ENCODE peak calls at places on chromosomes 12 and 14, in five cellular contexts. One of them, this sample, is unnamed.

GRCh38 chr14:105398726-105399440 is 545 bp downstream of the TEX22 start:
- DNase-seq in A549: peak; percentile 46
- DNase-seq in endothelial cell of umbilical vein: peak; percentile 71
- DNase-seq in K562: peak; percentile 42
- DNase-seq in SK-N-SH: peak; percentile 90
- DNase-seq in this sample: peak; percentile 87

GRCh38 chr12:41645624-41646023 is 457.5 kb downstream of the PDZRN4 start:
- DNase-seq in SK-N-SH: no peak
- DNase-seq in A549: no peak
- DNase-seq in endothelial cell of umbilical vein: no peak
- DNase-seq in K562: no peak
- DNase-seq in this sample: no peak

GRCh38 chr12:34350092-34351041 is 328.1 kb downstream of the ALG10 start:
- DNase-seq in K562: peak; percentile 52
- DNase-seq in endothelial cell of umbilical vein: no peak
- DNase-seq in SK-N-SH: no peak
- DNase-seq in A549: peak; percentile 44
- DNase-seq in this sample: no peak

GRCh38 chr12:106345739-106346138 is 11.8 kb upstream of the POLR3B start:
- DNase-seq in K562: peak; percentile 60
- DNase-seq in SK-N-SH: peak; percentile 25
- DNase-seq in endothelial cell of umbilical vein: peak; percentile 67
- DNase-seq in A549: peak; percentile 87
- DNase-seq in this sample: peak; percentile 62

GRCh38 chr14:100737526-100737925 is 10.8 kb downstream of the DLK1 start:
- DNase-seq in K562: no peak
- DNase-seq in A549: no peak
- DNase-seq in endothelial cell of umbilical vein: no peak
- DNase-seq in SK-N-SH: peak; percentile 37
- DNase-seq in this sample: no peak

GRCh38 chr14:26290007-26290530 is 307.8 kb downstream of the NOVA1 start:
- DNase-seq in A549: no peak
- DNase-seq in SK-N-SH: no peak
- DNase-seq in endothelial cell of umbilical vein: no peak
- DNase-seq in K562: no peak
- DNase-seq in this sample: no peak

GRCh38 chr12:76848132-76848531 is 30.7 kb downstream of the CSRP2 start:
- DNase-seq in endothelial cell of umbilical vein: no peak
- DNase-seq in A549: no peak
- DNase-seq in SK-N-SH: no peak
- DNase-seq in K562: no peak
- DNase-seq in this sample: no peak

GRCh38 chr14:75470238-75470797 is 42.5 kb downstream of the JDP2 start:
- DNase-seq in A549: no peak
- DNase-seq in K562: no peak
- DNase-seq in SK-N-SH: no peak
- DNase-seq in endothelial cell of umbilical vein: no peak
- DNase-seq in this sample: no peak

GRCh38 chr12:91986084-91986483 is 159.6 kb downstream of the BTG1 start:
- DNase-seq in endothelial cell of umbilical vein: peak; percentile 55
- DNase-seq in SK-N-SH: no peak
- DNase-seq in K562: no peak
- DNase-seq in A549: peak; percentile 39
- DNase-seq in this sample: no peak

GRCh38 chr12:78797201-78797931 is 67.2 kb upstream of the SYT1 start:
- DNase-seq in A549: no peak
- DNase-seq in endothelial cell of umbilical vein: no peak
- DNase-seq in K562: no peak
- DNase-seq in SK-N-SH: no peak
- DNase-seq in this sample: no peak

GRCh38 chr12:121996945-121997612 is 24.6 kb upstream of the BCL7A start:
- DNase-seq in K562: no peak
- DNase-seq in A549: no peak
- DNase-seq in SK-N-SH: no peak
- DNase-seq in endothelial cell of umbilical vein: no peak
- DNase-seq in this sample: no peak

GRCh38 chr12:3658327-3659163 is 94.4 kb downstream of the CRACR2A start:
- DNase-seq in A549: no peak
- DNase-seq in endothelial cell of umbilical vein: peak; percentile 20
- DNase-seq in K562: peak; percentile 40
- DNase-seq in SK-N-SH: no peak
- DNase-seq in this sample: peak; percentile 49

GRCh38 chr12:19074700-19075099 is 54.8 kb upstream of the PLEKHA5 start:
- DNase-seq in endothelial cell of umbilical vein: no peak
- DNase-seq in SK-N-SH: no peak
- DNase-seq in A549: no peak
- DNase-seq in K562: no peak
- DNase-seq in this sample: no peak

GRCh38 chr12:66062280-66062605 is 68.3 kb downstream of the LLPH start:
- DNase-seq in A549: no peak
- DNase-seq in SK-N-SH: no peak
- DNase-seq in endothelial cell of umbilical vein: no peak
- DNase-seq in K562: no peak
- DNase-seq in this sample: no peak
- H3K4me3 ChIP-seq in A549: no peak overlapping the region
- H3K4me3 ChIP-seq in SK-N-SH: no peak overlapping the region
- H3K4me3 ChIP-seq in endothelial cell of umbilical vein: no peak overlapping the region
- H3K4me3 ChIP-seq in K562: no peak overlapping the region
- H3K4me3 ChIP-seq in this sample: no peak overlapping the region

DNA sequence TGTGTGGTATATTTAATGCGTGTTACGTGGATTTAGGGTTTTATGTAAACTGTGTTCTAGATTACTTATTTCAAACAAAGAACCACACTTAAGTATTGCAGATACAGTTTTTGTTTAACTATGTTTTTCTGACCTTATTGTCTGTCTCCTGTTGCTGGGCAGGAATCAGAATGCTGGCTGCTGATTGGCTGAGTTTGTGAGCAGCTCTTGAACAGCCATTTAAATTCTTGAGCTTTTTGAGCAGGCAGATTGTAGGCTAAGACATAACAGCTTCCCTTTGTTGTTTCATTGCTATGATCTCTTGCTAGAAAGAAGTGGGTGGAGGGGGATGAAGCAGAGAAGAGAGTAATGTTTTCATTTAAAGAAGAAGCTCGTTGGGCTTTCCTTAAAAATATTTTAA is 52.2 kb downstream of the ATF7IP start:
- DNase-seq in SK-N-SH: peak; percentile 46
- DNase-seq in K562: peak; percentile 24
- DNase-seq in A549: peak; percentile 55
- DNase-seq in endothelial cell of umbilical vein: peak; percentile 96
- DNase-seq in this sample: peak; percentile 49
- TF ChIP-seq MAX in SK-N-SH: no peak
- TF ChIP-seq MAX in K562: no peak
- TF ChIP-seq MAX in A549: no peak
- TF ChIP-seq MAX in endothelial cell of umbilical vein: no peak
- TF ChIP-seq MAX in this sample: no peak

GRCh38 chr14:24137529-24138395 is 1.8 kb downstream of the PSME1 start:
- DNase-seq in A549: no peak
- DNase-seq in K562: no peak
- DNase-seq in endothelial cell of umbilical vein: no peak
- DNase-seq in SK-N-SH: no peak
- DNase-seq in this sample: no peak
- H3K4me3 ChIP-seq in A549: no peak overlapping the region
- H3K4me3 ChIP-seq in K562: no peak overlapping the region
- H3K4me3 ChIP-seq in endothelial cell of umbilical vein: no peak overlapping the region
- H3K4me3 ChIP-seq in SK-N-SH: peak overlapping the region; percentile 82
- H3K4me3 ChIP-seq in this sample: peak overlapping the region; percentile 16

GRCh38 chr14:103527408-103528157 is 1.4 kb upstream of the TRMT61A start:
- DNase-seq in A549: no peak
- DNase-seq in endothelial cell of umbilical vein: no peak
- DNase-seq in SK-N-SH: no peak
- DNase-seq in K562: no peak
- DNase-seq in this sample: peak; percentile 89
- TF ChIP-seq MAX in A549: no peak
- TF ChIP-seq MAX in endothelial cell of umbilical vein: no peak
- TF ChIP-seq MAX in SK-N-SH: no peak
- TF ChIP-seq MAX in K562: no peak
- TF ChIP-seq MAX in this sample: no peak

GRCh38 chr12:10213168-10214130 is 772 bp downstream of the GABARAPL1 start:
- DNase-seq in A549: peak; percentile 73
- DNase-seq in K562: peak; percentile 80
- DNase-seq in endothelial cell of umbilical vein: peak; percentile 72
- DNase-seq in SK-N-SH: peak; percentile 68
- DNase-seq in this sample: peak; percentile 95

GRCh38 chr12:10215451-10215850 is 2.8 kb downstream of the GABARAPL1 start:
- DNase-seq in K562: peak; percentile 28
- DNase-seq in endothelial cell of umbilical vein: no peak
- DNase-seq in SK-N-SH: no peak
- DNase-seq in A549: no peak
- DNase-seq in this sample: no peak

GRCh38 chr12:10214131-10214876 is 1.6 kb downstream of the GABARAPL1 start:
- DNase-seq in K562: peak; percentile 6
- DNase-seq in endothelial cell of umbilical vein: peak; percentile 67
- DNase-seq in A549: no peak
- DNase-seq in SK-N-SH: no peak
- DNase-seq in this sample: no peak

GRCh38 chr12:10212623-10213131 is at the start of gene GABARAPL1:
- DNase-seq in A549: peak; percentile 84
- DNase-seq in endothelial cell of umbilical vein: no peak
- DNase-seq in K562: peak; percentile 74
- DNase-seq in SK-N-SH: peak; percentile 91
- DNase-seq in this sample: peak; percentile 84

GRCh38 chr12:10214877-10215267 is 2.2 kb downstream of the GABARAPL1 start:
- DNase-seq in endothelial cell of umbilical vein: no peak
- DNase-seq in SK-N-SH: no peak
- DNase-seq in A549: no peak
- DNase-seq in K562: peak; percentile 43
- DNase-seq in this sample: no peak
- H3K4me3 ChIP-seq in endothelial cell of umbilical vein: peak overlapping the region; percentile 93
- H3K4me3 ChIP-seq in SK-N-SH: no peak overlapping the region
- H3K4me3 ChIP-seq in A549: no peak overlapping the region
- H3K4me3 ChIP-seq in K562: peak overlapping the region; percentile 81
- H3K4me3 ChIP-seq in this sample: peak overlapping the region; percentile 91

GRCh38 chr14:22255042-22255441 is 334.0 kb downstream of the DAD1 start:
- DNase-seq in endothelial cell of umbilical vein: no peak
- DNase-seq in SK-N-SH: no peak
- DNase-seq in K562: no peak
- DNase-seq in A549: no peak
- DNase-seq in this sample: no peak

GRCh38 chr14:22252591-22253178 is 336.3 kb downstream of the DAD1 start:
- DNase-seq in endothelial cell of umbilical vein: no peak
- DNase-seq in A549: no peak
- DNase-seq in K562: no peak
- DNase-seq in SK-N-SH: no peak
- DNase-seq in this sample: no peak

GRCh38 chr14:22249775-22250174 is 339.2 kb downstream of the DAD1 start:
- DNase-seq in A549: no peak
- DNase-seq in SK-N-SH: no peak
- DNase-seq in endothelial cell of umbilical vein: no peak
- DNase-seq in K562: no peak
- DNase-seq in this sample: no peak

DNA sequence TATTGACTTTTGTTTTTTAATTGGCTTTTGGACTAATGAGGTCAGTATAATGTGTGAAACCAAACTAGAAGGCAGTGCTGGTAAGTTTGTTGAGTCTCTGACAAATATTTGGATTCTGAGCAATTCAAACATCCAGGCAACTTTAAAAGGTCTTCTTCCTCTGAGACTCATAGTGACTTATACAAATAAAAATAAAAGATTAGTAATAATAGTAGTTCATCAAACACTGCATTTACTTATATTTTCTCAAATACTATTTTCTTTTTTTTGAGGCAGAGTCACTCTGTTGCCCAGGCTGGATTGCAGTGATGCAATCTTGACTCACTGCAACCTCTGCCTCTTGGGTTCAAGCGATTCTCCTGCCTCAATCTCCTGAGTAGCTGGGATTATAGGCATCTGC is 337.9 kb downstream of the DAD1 start:
- DNase-seq in SK-N-SH: no peak
- DNase-seq in endothelial cell of umbilical vein: no peak
- DNase-seq in A549: no peak
- DNase-seq in K562: no peak
- DNase-seq in this sample: no peak
- TF ChIP-seq MAX in SK-N-SH: no peak
- TF ChIP-seq MAX in endothelial cell of umbilical vein: no peak
- TF ChIP-seq MAX in A549: no peak
- TF ChIP-seq MAX in K562: no peak
- TF ChIP-seq MAX in this sample: no peak

GRCh38 chr12:53501615-53502181 is 615 bp downstream of the TARBP2 start:
- DNase-seq in K562: no peak
- DNase-seq in A549: no peak
- DNase-seq in endothelial cell of umbilical vein: no peak
- DNase-seq in SK-N-SH: no peak
- DNase-seq in this sample: peak; percentile 44
- H3K4me3 ChIP-seq in K562: peak overlapping the region; percentile 79
- H3K4me3 ChIP-seq in A549: peak overlapping the region; percentile 64
- H3K4me3 ChIP-seq in endothelial cell of umbilical vein: peak overlapping the region; percentile 54
- H3K4me3 ChIP-seq in SK-N-SH: peak overlapping the region; percentile 75
- H3K4me3 ChIP-seq in this sample: peak overlapping the region; percentile 96

DNA sequence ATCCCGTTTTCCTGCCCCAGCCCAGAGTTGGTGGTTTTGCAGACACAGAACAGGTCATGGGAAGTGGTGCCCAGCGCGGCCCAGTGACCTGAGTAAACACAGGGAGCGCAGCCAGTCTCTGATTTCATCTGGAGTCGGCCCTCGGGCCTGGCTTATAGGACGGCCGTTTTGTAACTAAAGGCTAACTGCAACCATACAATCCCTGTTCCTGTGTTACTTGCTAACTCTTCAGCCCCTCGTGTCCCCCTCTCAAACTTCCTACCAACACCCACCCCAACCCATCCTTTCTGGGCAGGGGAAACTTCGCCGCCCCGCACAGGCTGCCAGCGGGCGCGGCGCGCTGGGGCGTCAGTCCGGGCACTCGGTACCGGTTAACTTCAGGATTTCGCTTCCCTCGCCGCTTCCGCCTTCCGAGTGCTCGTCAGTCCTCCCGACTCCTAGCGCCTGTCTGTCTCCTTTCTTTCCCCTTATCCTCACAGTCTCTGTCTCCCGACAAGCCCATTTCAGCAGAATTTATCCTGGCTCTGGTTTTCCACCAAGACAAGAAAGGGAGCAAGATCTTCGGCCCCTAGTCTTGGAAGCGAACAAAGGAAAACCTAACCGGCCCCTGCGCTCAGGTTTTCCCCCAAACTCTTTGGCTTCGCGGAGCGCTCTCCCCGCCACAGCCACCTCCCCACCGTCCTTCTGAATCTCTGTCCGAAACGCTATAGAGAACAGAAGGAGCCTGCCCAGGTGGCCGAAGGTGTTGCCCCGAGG is 2.0 kb downstream of the SIX1 start:
- DNase-seq in endothelial cell of umbilical vein: peak; percentile 51
- DNase-seq in SK-N-SH: no peak
- DNase-seq in K562: no peak
- DNase-seq in A549: peak; percentile 54
- DNase-seq in this sample: peak; percentile 21
- TF ChIP-seq MAX in endothelial cell of umbilical vein: no peak
- TF ChIP-seq MAX in SK-N-SH: no peak
- TF ChIP-seq MAX in K562: no peak
- TF ChIP-seq MAX in A549: no peak
- TF ChIP-seq MAX in this sample: no peak

GRCh38 chr14:50018236-50019210 is 97.8 kb downstream of the VCPKMT start:
- DNase-seq in K562: no peak
- DNase-seq in endothelial cell of umbilical vein: peak; percentile 20
- DNase-seq in A549: peak; percentile 41
- DNase-seq in SK-N-SH: no peak
- DNase-seq in this sample: no peak
- H3K4me3 ChIP-seq in K562: no peak overlapping the region
- H3K4me3 ChIP-seq in endothelial cell of umbilical vein: no peak overlapping the region
- H3K4me3 ChIP-seq in A549: no peak overlapping the region
- H3K4me3 ChIP-seq in SK-N-SH: no peak overlapping the region
- H3K4me3 ChIP-seq in this sample: no peak overlapping the region

This sample was measured in NB4.